ENCODE peak calls at places on chromosomes 13 and 19, in ten cellular contexts. L is lung; B is A549; I is thyroid gland; A is CD8-positive, alpha-beta memory T cell; C is ovary; X is CD4-positive, alpha-beta memory T cell; E is stomach; M is pancreas; N is AG04450. U is an unnamed sample.

GRCh38 chr19:6047741-6048231 is 62.5 kb downstream of the RFX2 start:
- DNase-seq in L (peak; percentile 28), B (no peak), I (peak; percentile 51), A (no peak), C (no peak), X (no peak), E (no peak), M (no peak), N (no peak), U (no peak)

GRCh38 chr13:111123221-111123620 is 8.1 kb downstream of the ARHGEF7 start:
- DNase-seq in L (no peak), B (no peak), I (no peak), A (no peak), C (no peak), X (no peak), E (no peak), M (no peak), N (no peak), U (no peak)

GRCh38 chr19:55258828-55259539 is at the start of gene PPP6R1:
- DNase-seq in L (peak; percentile 96), B (peak; percentile 99), I (peak; percentile 98), A (peak; percentile 97), C (peak; percentile 98), X (peak; percentile 94), E (peak; percentile 98), M (peak; percentile 99), N (peak; percentile 100), U (peak; percentile 98)

GRCh38 chr19:56748443-56748842 is 76.9 kb upstream of the ZNF835 start:
- DNase-seq in L (no peak), B (no peak), I (peak; percentile 20), A (no peak), C (peak; percentile 70), X (no peak), E (no peak), M (no peak), N (no peak), U (no peak)

GRCh38 chr19:34253711-34254551 is 423 bp upstream of the GARRE1 start:
- DNase-seq in L (peak; percentile 87), B (no peak), I (peak; percentile 34), A (no peak), C (peak; percentile 87), X (no peak), E (no peak), M (peak; percentile 90), N (no peak), U (peak; percentile 26)

GRCh38 chr19:39411006-39411831 is 1.2 kb upstream of the PLEKHG2 start:
- DNase-seq in L (no peak), B (no peak), I (peak; percentile 37), A (no peak), C (peak; percentile 78), X (peak; percentile 66), E (peak; percentile 86), M (peak; percentile 71), N (no peak), U (peak; percentile 94)

GRCh38 chr13:71320452-71320851 is 546.6 kb downstream of the DACH1 start:
- DNase-seq in L (no peak), B (no peak), I (no peak), A (no peak), C (no peak), X (no peak), E (no peak), M (no peak), N (peak; percentile 7), U (peak; percentile 55)

GRCh38 chr19:23799321-23799720 is 40.6 kb upstream of the ZNF681 start:
- DNase-seq in L (no peak), B (no peak), I (no peak), A (peak; percentile 52), C (no peak), X (peak; percentile 73), E (no peak), M (no peak), N (no peak), U (no peak)

GRCh38 chr13:86383561-86383960 is 584.3 kb upstream of the SLITRK6 start:
- DNase-seq in L (no peak), B (no peak), I (no peak), A (no peak), C (no peak), X (no peak), E (no peak), M (no peak), N (no peak), U (no peak)

GRCh38 chr19:1363599-1363998 is 20.1 kb upstream of the NDUFS7 start:
- DNase-seq in L (no peak), B (no peak), I (no peak), A (peak; percentile 45), C (no peak), X (no peak), E (no peak), M (no peak), N (no peak), U (peak; percentile 32)

GRCh38 chr19:2902590-2903218 is 2.0 kb downstream of the ZNF57 start:
- DNase-seq in L (no peak), B (no peak), I (no peak), A (no peak), C (no peak), X (no peak), E (no peak), M (no peak), N (no peak), U (peak; percentile 25)

GRCh38 chr13:26061947-26062346 is 10.1 kb upstream of the SHISA2 start:
- DNase-seq in L (no peak), B (no peak), I (no peak), A (no peak), C (no peak), X (no peak), E (no peak), M (no peak), N (peak; percentile 23), U (peak; percentile 2)

GRCh38 chr19:4431808-4432674 is 25.6 kb downstream of the UBXN6 start:
- DNase-seq in L (no peak), B (no peak), I (no peak), A (no peak), C (no peak), X (no peak), E (no peak), M (no peak), N (no peak), U (no peak)

GRCh38 chr19:46812898-46813569 is 24.6 kb upstream of the SLC1A5 start:
- DNase-seq in L (peak; percentile 36), B (no peak), I (peak; percentile 14), A (no peak), C (peak; percentile 35), X (no peak), E (peak; percentile 39), M (no peak), N (no peak), U (no peak)

GRCh38 chr19:11046608-11047354 is 42.5 kb upstream of the LDLR start:
- DNase-seq in L (no peak), B (no peak), I (peak; percentile 17), A (no peak), C (no peak), X (no peak), E (no peak), M (no peak), N (no peak), U (no peak)

GRCh38 chr13:48961379-48961778 is 14.3 kb upstream of the FNDC3A start:
- DNase-seq in L (no peak), B (no peak), I (no peak), A (no peak), C (no peak), X (no peak), E (no peak), M (no peak), N (no peak), U (no peak)

GRCh38 chr19:16376241-16376640 is 51.6 kb downstream of the KLF2 start:
- DNase-seq in L (no peak), B (no peak), I (no peak), A (no peak), C (peak; percentile 65), X (no peak), E (no peak), M (no peak), N (no peak), U (no peak)

GRCh38 chr19:2783781-2784145 is 690 bp upstream of the SGTA start:
- DNase-seq in L (no peak), B (no peak), I (no peak), A (no peak), C (no peak), X (no peak), E (no peak), M (no peak), N (no peak), U (no peak)

GRCh38 chr19:52691215-52691610 is 43.6 kb downstream of the ZNF611 start:
- DNase-seq in L (no peak), B (no peak), I (no peak), A (no peak), C (no peak), X (no peak), E (no peak), M (no peak), N (no peak), U (no peak)

GRCh38 chr19:39247701-39248664 is 673 bp downstream of the IFNL4 start:
- DNase-seq in L (no peak), B (no peak), I (no peak), A (no peak), C (no peak), X (no peak), E (no peak), M (peak; percentile 29), N (no peak), U (no peak)

GRCh38 chr19:3357731-3358391 is 8.5 kb upstream of the NFIC start:
- DNase-seq in L (no peak), B (no peak), I (peak; percentile 48), A (no peak), C (peak; percentile 53), X (peak; percentile 53), E (no peak), M (no peak), N (no peak), U (no peak)

GRCh38 chr13:101307181-101307701 is 109.1 kb downstream of the NALCN start:
- DNase-seq in L (no peak), B (no peak), I (peak; percentile 61), A (no peak), C (no peak), X (no peak), E (no peak), M (no peak), N (peak; percentile 49), U (no peak)
- H3K27ac ChIP-seq in L (no peak overlapping the region), B (no peak overlapping the region), I (peak overlapping the region; percentile 1), A (no peak overlapping the region), C (no peak overlapping the region), X (no peak overlapping the region), E (no peak overlapping the region), M (no peak overlapping the region), N (peak overlapping the region; percentile 62), U (no peak overlapping the region)

GRCh38 chr13:97257800-97258799 is 36.0 kb downstream of the MBNL2 start:
- DNase-seq in L (peak; percentile 46), B (peak; percentile 85), I (no peak), A (no peak), C (peak; percentile 75), X (peak; percentile 57), E (no peak), M (peak; percentile 82), N (no peak), U (peak; percentile 41)
- H3K27ac ChIP-seq in L (peak overlapping the region; percentile 85), B (peak overlapping the region; percentile 99), I (peak overlapping the region; percentile 21), A (peak overlapping the region; percentile 66), C (peak overlapping the region; percentile 36), X (no peak overlapping the region), E (peak overlapping the region; percentile 59), M (peak overlapping the region; percentile 69), N (peak overlapping the region; percentile 89), U (peak overlapping the region; percentile 69)

GRCh38 chr19:13195678-13196077 is 45.5 kb downstream of the IER2 start:
- DNase-seq in L (peak; percentile 63), B (no peak), I (peak; percentile 34), A (peak; percentile 47), C (no peak), X (peak; percentile 62), E (peak; percentile 83), M (peak; percentile 79), N (no peak), U (peak; percentile 94)
- H3K27ac ChIP-seq in L (no peak overlapping the region), B (no peak overlapping the region), I (no peak overlapping the region), A (no peak overlapping the region), C (no peak overlapping the region), X (no peak overlapping the region), E (no peak overlapping the region), M (no peak overlapping the region), N (no peak overlapping the region), U (peak overlapping the region; percentile 70)

GRCh38 chr13:107822006-107822405 is 393.3 kb downstream of the LIG4 start:
- DNase-seq in L (no peak), B (no peak), I (no peak), A (no peak), C (no peak), X (no peak), E (no peak), M (no peak), N (no peak), U (no peak)
- H3K27ac ChIP-seq in L (no peak overlapping the region), B (no peak overlapping the region), I (no peak overlapping the region), A (no peak overlapping the region), C (no peak overlapping the region), X (no peak overlapping the region), E (no peak overlapping the region), M (no peak overlapping the region), N (no peak overlapping the region), U (no peak overlapping the region)